ENCODE peak calls at places on chromosome 14, in six cellular contexts. V, E, F, R, B and P are unnamed samples.

GRCh38 chr14:102155150-102155549 is 15.5 kb downstream of the WDR20 start:
- DNase-seq in B (no peak), E (no peak), V (no peak), R (no peak), F (no peak), P (no peak)

GRCh38 chr14:31439554-31439953 is 17.8 kb downstream of the DTD2 start:
- DNase-seq in B (no peak), R (no peak), F (no peak), V (no peak), E (no peak), P (no peak)

GRCh38 chr14:92351750-92352149 is 28.8 kb downstream of the SLC24A4 start:
- DNase-seq in B (no peak), E (no peak), F (no peak), V (no peak), R (no peak), P (no peak)

GRCh38 chr14:41280745-41281144 is 325.9 kb upstream of the LRFN5 start:
- DNase-seq in B (no peak), F (no peak), R (no peak), E (no peak), V (no peak), P (no peak)

GRCh38 chr14:76715102-76715926 is 46.0 kb upstream of the VASH1 start:
- DNase-seq in B (peak), E (no peak), V (no peak), F (no peak), R (no peak), P (no peak)

GRCh38 chr14:37142835-37143499 is 29.4 kb downstream of the SLC25A21 start:
- DNase-seq in E (no peak), V (no peak), B (no peak), R (peak), F (no peak), P (no peak)

GRCh38 chr14:37036669-37037341 is 135.6 kb downstream of the SLC25A21 start:
- DNase-seq in R (no peak), F (no peak), B (no peak), E (no peak), V (no peak), P (no peak)

GRCh38 chr14:73784065-73784987 is 67.3 kb upstream of the PTGR2 start:
- DNase-seq in B (no peak), V (no peak), E (peak), R (no peak), F (no peak), P (no peak)

GRCh38 chr14:104739026-104739425 is 13.9 kb upstream of the SIVA1 start:
- DNase-seq in R (no peak), F (no peak), B (no peak), E (no peak), V (no peak), P (no peak)

GRCh38 chr14:104072586-104072985 is 12.9 kb upstream of the ASPG start:
- DNase-seq in R (no peak), V (no peak), F (no peak), B (no peak), E (no peak), P (no peak)

GRCh38 chr14:25308244-25308643 is 258.3 kb upstream of the STXBP6 start:
- DNase-seq in E (no peak), B (no peak), F (peak), V (no peak), R (no peak), P (no peak)

GRCh38 chr14:21382886-21383847 is 652 bp downstream of the SUPT16H start:
- DNase-seq in R (peak), B (no peak), V (no peak), E (peak), F (peak), P (peak)

GRCh38 chr14:87186745-87187144 is 806.2 kb downstream of the GALC start:
- DNase-seq in V (no peak), B (no peak), R (no peak), E (no peak), F (no peak), P (no peak)

GRCh38 chr14:50964683-50965390 is 20.6 kb upstream of the PYGL start:
- DNase-seq in B (no peak), E (peak), R (peak), V (no peak), F (peak), P (no peak)

GRCh38 chr14:33062881-33063280 is 124.2 kb downstream of the NPAS3 start:
- DNase-seq in B (no peak), E (no peak), F (no peak), V (no peak), R (no peak), P (no peak)

GRCh38 chr14:61350427-61350826 is 29.0 kb downstream of the PRKCH start:
- DNase-seq in B (peak), E (no peak), R (no peak), F (no peak), V (no peak), P (no peak)

GRCh38 chr14:97410667-97411286 is 613.6 kb downstream of the VRK1 start:
- DNase-seq in E (no peak), B (no peak), F (no peak), V (no peak), R (no peak), P (no peak)

GRCh38 chr14:65788876-65789859 is 376.6 kb downstream of the FUT8 start:
- DNase-seq in E (no peak), F (no peak), B (no peak), R (no peak), V (no peak), P (no peak)

GRCh38 chr14:99881011-99881410 is 87.8 kb downstream of the EML1 start:
- DNase-seq in V (no peak), E (peak), B (no peak), F (no peak), R (no peak), P (no peak)

GRCh38 chr14:20857630-20858261 is 33.4 kb upstream of the RNASE3 start:
- DNase-seq in B (peak), R (peak), V (no peak), E (peak), F (peak), P (peak)

GRCh38 chr14:103281496-103282231 is 52.4 kb upstream of the EIF5 start:
- DNase-seq in E (peak), B (no peak), F (peak), V (no peak), R (no peak), P (peak)

GRCh38 chr14:99604766-99605298 is 825 bp upstream of the CCDC85C start:
- DNase-seq in R (no peak), E (no peak), F (peak), V (no peak), B (no peak), P (no peak)

GRCh38 chr14:28461379-28461778 is 305.2 kb upstream of the FOXG1 start:
- DNase-seq in R (no peak), V (no peak), E (no peak), B (no peak), F (no peak), P (no peak)

GRCh38 chr14:90087433-90087832 is 25.6 kb downstream of the KCNK13 start:
- DNase-seq in B (peak), F (peak), V (no peak), R (peak), E (peak), P (no peak)

GRCh38 chr14:92867246-92867925 is 55.6 kb upstream of the CHGA start:
- DNase-seq in R (no peak), F (no peak), B (no peak), E (no peak), V (no peak), P (no peak)

GRCh38 chr14:26738571-26738970 is 140.7 kb upstream of the NOVA1 start:
- DNase-seq in E (no peak), B (no peak), V (no peak), R (no peak), F (no peak), P (no peak)

GRCh38 chr14:105303949-105304348 is 3.1 kb upstream of the BRF1 start:
- DNase-seq in R (no peak), B (no peak), F (peak), V (no peak), E (no peak), P (no peak)

GRCh38 chr14:20755037-20755436 is 9.3 kb downstream of the EDDM3A start:
- DNase-seq in V (no peak), E (no peak), R (no peak), B (no peak), F (no peak), P (no peak)

GRCh38 chr14:84579292-84579691 is 950.7 kb upstream of the FLRT2 start:
- DNase-seq in R (no peak), F (no peak), B (no peak), V (no peak), E (no peak), P (no peak)

GRCh38 chr14:32473476-32473875 is 144.4 kb downstream of the AKAP6 start:
- DNase-seq in F (peak), R (peak), E (peak), B (no peak), V (no peak), P (no peak)

GRCh38 chr14:97602438-97603117 is 805.4 kb downstream of the VRK1 start:
- DNase-seq in E (no peak), R (no peak), B (peak), F (peak), V (no peak), P (no peak)

GRCh38 chr14:24114536-24115450 is at the start of the genes DCAF11 and NRL:
- DNase-seq in R (peak), V (peak), E (peak), F (peak), B (peak), P (peak)
- TF ChIP-seq POLR2A in R (peak), V (peak), E (no peak), F (peak), B (peak), P (peak)

DNA sequence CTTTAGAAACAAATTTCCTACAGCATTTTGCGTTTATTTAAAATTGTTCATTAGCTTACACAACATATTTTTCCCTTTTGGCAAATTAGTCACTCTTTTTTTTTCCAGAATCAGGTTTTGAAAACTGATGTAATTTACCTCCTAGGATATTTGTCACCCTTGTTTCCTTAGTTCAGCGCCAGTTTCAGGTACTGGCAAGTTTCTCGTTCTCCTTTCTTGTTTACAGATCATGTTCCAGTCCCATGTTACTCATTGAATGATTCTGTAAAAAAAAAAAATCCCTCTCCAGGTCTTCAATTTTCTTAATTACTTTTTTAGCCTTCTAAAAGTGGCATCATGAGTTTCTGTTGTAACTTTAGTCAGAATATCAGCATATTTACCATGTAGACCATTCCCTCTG is 2.7 kb downstream of the PPP4R4 start:
- DNase-seq in R (no peak), B (no peak), V (no peak), E (no peak), F (no peak), P (no peak)
- H3K4me3 ChIP-seq in R (no peak), B (no peak), V (no peak), E (no peak), F (no peak), P (no peak)

GRCh38 chr14:58809520-58809919 is 171.8 kb downstream of the DACT1 start:
- DNase-seq in E (no peak), R (no peak), F (no peak), V (no peak), B (no peak), P (no peak)

GRCh38 chr14:58805605-58806358 is 168.0 kb downstream of the DACT1 start:
- DNase-seq in V (no peak), R (no peak), E (no peak), F (no peak), B (no peak), P (no peak)

GRCh38 chr14:58807271-58807670 is 169.5 kb downstream of the DACT1 start:
- DNase-seq in V (no peak), F (no peak), R (no peak), B (no peak), E (no peak), P (no peak)

GRCh38 chr14:58808828-58809227 is 171.1 kb downstream of the DACT1 start:
- DNase-seq in R (peak), B (peak), E (no peak), V (no peak), F (no peak), P (peak)

DNA sequence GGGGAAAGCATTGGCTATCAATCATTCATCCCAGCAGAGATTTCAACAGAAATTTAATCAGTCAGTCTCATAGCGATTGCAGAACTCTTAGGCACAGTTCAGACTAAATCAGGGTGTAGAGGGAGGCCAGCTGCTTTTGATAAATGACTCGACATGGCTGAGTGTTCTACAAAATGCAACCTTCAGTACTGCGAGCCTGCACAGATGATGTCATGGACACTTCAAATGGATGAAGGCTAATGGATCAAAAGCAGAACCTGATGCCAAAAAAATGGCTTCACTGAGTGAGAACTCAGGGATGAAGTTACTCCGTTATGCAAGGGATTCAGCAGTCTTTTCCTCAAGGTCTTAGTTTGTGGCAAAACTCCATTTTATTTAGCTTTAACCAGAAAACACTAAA is 167.3 kb downstream of the DACT1 start:
- DNase-seq in V (no peak), B (peak), R (peak), E (no peak), F (no peak), P (no peak)
- TF ChIP-seq EP300 in V (no peak), B (no peak), R (no peak), E (no peak), F (no peak), P (no peak)

GRCh38 chr14:91255820-91256219 is 11.3 kb upstream of the GPR68 start:
- DNase-seq in V (no peak), F (no peak), R (no peak), B (no peak), E (no peak), P (no peak)

GRCh38 chr14:91254456-91254855 is 10.0 kb upstream of the GPR68 start:
- DNase-seq in B (no peak), R (no peak), V (no peak), F (no peak), E (no peak), P (no peak)

GRCh38 chr14:91253795-91254323 is 9.4 kb upstream of the GPR68 start:
- DNase-seq in B (no peak), E (no peak), F (no peak), V (no peak), R (no peak), P (no peak)

GRCh38 chr14:91256661-91257060 is 12.2 kb upstream of the GPR68 start:
- DNase-seq in E (no peak), F (no peak), V (no peak), B (no peak), R (no peak), P (no peak)

DNA sequence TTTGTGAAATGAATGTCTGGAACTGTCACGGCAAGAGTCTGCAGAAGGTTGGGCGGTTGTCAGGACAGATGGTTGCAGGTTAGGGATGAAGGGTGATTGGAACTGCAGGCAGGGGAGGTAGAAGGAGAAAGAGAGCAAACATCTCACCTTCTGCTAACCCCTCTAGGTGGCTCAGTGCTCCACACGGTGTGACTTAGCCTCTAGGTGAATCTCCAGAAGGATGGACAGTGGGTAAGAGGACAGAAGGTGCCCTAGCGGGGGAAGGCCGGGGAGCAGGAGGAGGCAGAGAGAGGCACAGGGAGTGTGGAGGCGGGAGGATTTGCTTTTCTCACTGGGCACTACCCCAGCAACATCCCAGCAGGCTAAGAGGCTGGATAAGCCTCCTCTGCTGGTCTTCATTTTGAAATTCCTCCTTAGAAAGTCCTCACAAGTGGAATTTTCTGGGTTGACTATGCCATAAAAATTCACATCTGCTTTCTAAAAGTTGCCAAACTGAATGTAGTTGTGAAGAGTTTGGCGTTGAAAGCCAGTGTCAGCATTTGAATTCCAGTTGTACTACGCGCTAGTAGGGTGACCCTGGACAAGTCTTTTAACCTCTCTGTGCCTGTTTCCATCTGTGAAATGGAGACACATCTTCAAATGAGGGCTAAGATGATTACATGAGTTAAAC is 10.7 kb upstream of the GPR68 start:
- DNase-seq in R (no peak), E (no peak), F (no peak), V (no peak), B (no peak), P (no peak)
- TF ChIP-seq POLR2A in R (no peak), E (no peak), F (no peak), V (no peak), B (no peak), P (no peak)

GRCh38 chr14:56580317-56580711 is 716 bp downstream of the TMEM260 start:
- DNase-seq in E (no peak), V (no peak), R (no peak), B (no peak), F (no peak), P (no peak)

GRCh38 chr14:56585461-56586084 is 6.0 kb downstream of the TMEM260 start:
- DNase-seq in E (no peak), F (no peak), V (no peak), B (no peak), R (no peak), P (no peak)

GRCh38 chr14:56579345-56580316 is at the start of gene TMEM260:
- DNase-seq in F (peak), R (peak), B (peak), E (peak), V (peak), P (peak)

GRCh38 chr14:56581041-56581727 is 1.6 kb downstream of the TMEM260 start:
- DNase-seq in R (no peak), F (no peak), E (no peak), V (no peak), B (no peak), P (no peak)
- H3K4me3 ChIP-seq in R (peak), F (peak), E (no peak), V (peak), B (peak), P (peak)

GRCh38 chr14:34711169-34711568 is 3.2 kb downstream of the CFL2 start:
- DNase-seq in B (no peak), E (no peak), F (peak), V (peak), R (peak), P (no peak)
- TF ChIP-seq EP300 in B (no peak), E (no peak), F (no peak), V (no peak), R (no peak), P (no peak)

DNA sequence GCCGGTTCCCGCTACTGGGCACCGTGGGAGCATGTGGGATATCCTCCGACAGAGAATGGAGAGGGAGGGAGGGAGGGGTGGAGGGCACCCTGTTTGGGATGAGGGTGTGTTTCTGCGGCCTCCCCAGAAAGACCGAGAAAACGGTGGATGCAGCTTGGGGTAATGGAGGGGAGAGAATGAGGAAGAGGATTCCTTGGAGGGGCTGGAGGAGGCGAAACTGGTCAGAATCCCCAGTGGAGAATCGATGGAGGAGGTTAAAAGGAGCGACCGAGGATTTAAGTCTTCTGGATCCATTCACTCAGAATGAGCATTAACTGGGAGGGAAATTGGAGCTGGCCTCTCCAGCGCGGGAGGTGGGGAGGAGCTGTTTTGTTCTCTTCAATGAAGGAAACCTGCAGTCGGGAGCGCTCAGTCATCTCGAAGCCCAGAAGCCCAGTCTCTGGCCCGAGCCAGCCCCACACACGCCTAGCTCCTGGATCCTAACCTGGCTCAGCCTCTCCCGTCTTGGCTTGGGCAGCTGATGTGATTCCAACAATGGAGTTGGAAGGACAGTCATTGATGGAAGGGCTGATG is 583 bp downstream of the ARG2 start:
- DNase-seq in R (no peak), B (no peak), F (peak), E (peak), V (no peak), P (peak)
- TF ChIP-seq POLR2A in R (no peak), B (no peak), F (no peak), E (no peak), V (no peak), P (no peak)

DNA sequence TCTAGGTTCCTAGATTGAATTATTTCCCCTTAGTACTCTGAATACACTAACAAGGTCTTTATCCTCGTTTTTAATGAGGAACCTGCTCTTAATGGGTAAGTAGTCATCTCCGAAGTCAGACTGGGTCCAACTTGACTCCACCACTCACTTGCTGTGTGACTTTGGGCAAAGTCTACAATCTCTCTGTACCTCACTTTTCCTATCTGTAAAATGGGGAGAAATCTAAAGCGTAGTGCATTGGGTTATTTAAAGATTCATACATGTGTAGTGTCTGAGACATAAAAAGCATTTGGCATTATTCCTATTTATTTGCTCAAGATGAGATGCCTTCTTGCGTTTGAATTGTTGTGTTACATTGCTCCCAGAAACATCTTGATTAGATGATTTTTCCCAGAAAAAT is 51.5 kb downstream of the GTF2A1 start:
- DNase-seq in R (no peak), V (no peak), E (no peak), F (no peak), B (no peak), P (no peak)
- H3K4me3 ChIP-seq in R (peak), V (peak), E (peak), F (peak), B (peak), P (peak)